ENCODE peak calls at places on chromosomes 7 and 10, in six cellular contexts. H is esophagus squamous epithelium, O is fibroblast of lung, U is upper lobe of left lung, D is H9, L is mesendoderm. N is an unnamed sample.

GRCh38 chr7:972670-973309 is 2.6 kb downstream of the COX19 start:
- DNase-seq in O (no peak), L (no peak), H (no peak), D (no peak), U (no peak), N (no peak)

GRCh38 chr7:43702974-43703373 is 26.3 kb downstream of the COA1 start:
- DNase-seq in U (no peak), L (no peak), D (no peak), O (no peak), H (no peak), N (no peak)

GRCh38 chr10:86970152-86970886 is 2.0 kb downstream of the ADIRF start:
- DNase-seq in D (peak; percentile 76), U (peak; percentile 91), H (no peak), O (peak; percentile 51), L (peak; percentile 62), N (no peak)

GRCh38 chr10:98577168-98577567 is 130.4 kb upstream of the HPS1 start:
- DNase-seq in D (no peak), O (no peak), H (no peak), L (no peak), U (no peak), N (no peak)

GRCh38 chr10:393346-393745 is 258.1 kb downstream of the ZMYND11 start:
- DNase-seq in L (no peak), O (no peak), U (no peak), H (no peak), D (no peak), N (no peak)

GRCh38 chr7:127904706-127905056 is 126.6 kb downstream of the LRRC4 start:
- DNase-seq in D (no peak), L (peak; percentile 47), O (no peak), U (no peak), H (no peak), N (no peak)

GRCh38 chr10:3825244-3825643 is 40.2 kb upstream of the KLF6 start:
- DNase-seq in O (peak; percentile 90), H (no peak), L (peak; percentile 98), D (no peak), U (no peak), N (no peak)

GRCh38 chr10:68601490-68602265 is 41.5 kb downstream of the TET1 start:
- DNase-seq in O (no peak), U (no peak), D (no peak), L (no peak), H (no peak), N (no peak)

GRCh38 chr10:24375510-24375909 is 166.6 kb downstream of the KIAA1217 start:
- DNase-seq in O (no peak), D (no peak), H (no peak), L (no peak), U (no peak), N (no peak)

GRCh38 chr10:97676770-97677581 is 10.1 kb downstream of the AVPI1 start:
- DNase-seq in U (no peak), O (peak; percentile 48), L (peak; percentile 69), D (peak; percentile 43), H (no peak), N (peak; percentile 9)

GRCh38 chr10:103463456-103463855 is 4.8 kb upstream of the CALHM1 start:
- DNase-seq in O (peak; percentile 9), D (no peak), H (no peak), U (no peak), L (no peak), N (no peak)

GRCh38 chr10:18473424-18474110 is 177.8 kb downstream of the NSUN6 start:
- DNase-seq in H (no peak), U (no peak), L (no peak), O (peak; percentile 56), D (no peak), N (no peak)

GRCh38 chr10:18005781-18006456 is 54.2 kb downstream of the SLC39A12 start:
- DNase-seq in U (no peak), D (no peak), H (no peak), O (peak; percentile 84), L (no peak), N (no peak)

GRCh38 chr7:30411897-30412296 is 66.7 kb downstream of the NOD1 start:
- DNase-seq in D (no peak), U (no peak), L (no peak), O (no peak), H (no peak), N (no peak)
- H3K27ac ChIP-seq in D (no peak overlapping the region), U (no peak overlapping the region), L (no peak overlapping the region), O (no peak overlapping the region), H (no peak overlapping the region), N (no peak overlapping the region)

DNA sequence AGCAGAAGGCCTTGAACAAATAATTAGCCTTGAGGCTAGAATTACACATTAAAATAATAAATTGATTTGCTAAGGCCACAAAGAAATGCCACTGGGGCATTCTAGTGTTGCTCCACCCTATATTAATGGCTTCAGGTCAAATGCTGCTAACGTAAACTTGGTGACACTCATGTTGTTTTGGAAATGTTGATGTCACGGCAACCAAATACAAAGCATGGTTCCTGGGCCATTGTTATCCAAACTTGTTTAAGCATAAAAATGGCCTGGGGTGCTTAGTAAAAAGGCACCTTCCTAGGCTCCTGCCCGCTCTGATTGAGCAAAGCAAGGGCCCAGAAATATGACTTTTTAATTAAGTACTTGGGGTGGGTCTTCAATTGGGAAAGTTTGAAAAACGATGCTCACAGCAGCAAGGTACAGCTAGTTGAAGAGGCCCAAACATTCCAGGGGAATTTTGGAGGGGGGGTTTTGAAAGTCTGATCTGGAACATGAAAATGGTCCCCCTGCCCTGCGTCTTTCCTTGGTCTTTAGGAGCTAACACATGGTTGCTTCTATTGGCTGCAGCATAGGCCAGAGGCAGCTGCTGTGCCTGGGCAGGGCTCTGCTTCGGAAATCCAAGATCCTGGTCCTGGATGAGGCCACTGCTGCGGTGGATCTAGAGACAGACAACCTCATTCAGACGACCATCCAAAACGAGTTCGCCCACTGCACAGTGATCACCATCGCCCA is 67.8 kb downstream of the ABCC2 start:
- DNase-seq in H (no peak), U (no peak), O (no peak), D (peak; percentile 70), L (peak; percentile 94), N (no peak)
- H3K27ac ChIP-seq in H (no peak overlapping the region), U (no peak overlapping the region), O (no peak overlapping the region), D (peak overlapping the region; percentile 1), L (no peak overlapping the region), N (no peak overlapping the region)

DNA sequence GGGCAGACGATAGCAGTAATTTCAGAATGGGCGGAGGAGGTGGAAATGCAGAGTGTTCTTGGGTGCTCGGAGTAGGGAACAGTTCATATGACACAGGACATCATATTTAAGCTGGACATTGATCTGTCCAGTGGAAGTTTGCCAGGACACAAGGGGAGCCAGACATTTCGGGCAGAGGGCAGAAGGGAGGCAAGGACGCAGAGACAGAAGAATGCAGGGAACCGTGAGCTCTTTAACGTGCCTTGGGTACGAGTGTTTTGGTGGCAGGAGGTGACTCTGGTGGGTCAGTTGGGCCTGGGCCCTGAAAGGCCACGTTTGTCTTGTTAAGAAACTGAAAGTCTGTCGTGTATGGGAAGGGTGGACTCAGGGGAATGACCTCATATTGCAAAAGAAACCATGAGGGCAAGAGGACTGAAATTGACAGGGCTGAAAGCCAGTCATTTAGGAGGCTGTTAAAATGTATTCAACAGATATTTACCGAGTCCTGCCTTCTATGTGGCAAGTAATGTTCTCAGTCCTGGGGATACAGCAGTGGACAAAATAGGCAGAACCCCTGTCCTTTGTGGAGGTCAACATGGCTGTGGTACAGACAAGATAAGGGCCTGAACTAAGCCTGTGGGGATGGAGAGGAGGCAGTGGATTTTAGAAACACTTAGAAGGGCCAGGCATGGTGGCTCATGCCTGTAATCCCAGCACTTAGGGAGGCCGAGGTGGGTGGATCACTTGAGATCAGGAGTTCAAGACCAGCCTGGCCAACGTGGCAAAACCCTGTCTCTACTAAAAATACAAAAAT is 2.2 kb downstream of the OPTN start:
- DNase-seq in U (no peak), D (no peak), O (peak; percentile 15), H (no peak), L (no peak), N (no peak)
- H3K27ac ChIP-seq in U (peak overlapping the region; percentile 96), D (no peak overlapping the region), O (peak overlapping the region; percentile 65), H (peak overlapping the region; percentile 98), L (no peak overlapping the region), N (peak overlapping the region; percentile 27)

GRCh38 chr7:44917465-44917864 is 32.1 kb upstream of the PURB start:
- DNase-seq in O (no peak), U (no peak), D (no peak), L (no peak), H (no peak), N (no peak)

GRCh38 chr7:44918029-44918428 is 32.7 kb upstream of the PURB start:
- DNase-seq in U (no peak), O (no peak), L (no peak), D (no peak), H (no peak), N (no peak)

GRCh38 chr7:44911911-44912310 is 26.6 kb upstream of the PURB start:
- DNase-seq in U (no peak), H (no peak), O (no peak), L (no peak), D (no peak), N (no peak)

GRCh38 chr7:44912775-44913347 is 27.5 kb upstream of the PURB start:
- DNase-seq in D (peak; percentile 45), O (no peak), H (no peak), U (no peak), L (peak; percentile 43), N (no peak)

GRCh38 chr7:44914992-44915607 is 29.8 kb upstream of the PURB start:
- DNase-seq in L (no peak), O (no peak), H (no peak), D (no peak), U (no peak), N (peak; percentile 5)
- H3K27ac ChIP-seq in L (no peak overlapping the region), O (no peak overlapping the region), H (no peak overlapping the region), D (no peak overlapping the region), U (no peak overlapping the region), N (peak overlapping the region; percentile 53)

GRCh38 chr7:22350466-22351328 is 6.3 kb downstream of the RAPGEF5 start:
- DNase-seq in D (no peak), U (no peak), H (no peak), O (peak; percentile 75), L (peak; percentile 73), N (no peak)
- H3K27ac ChIP-seq in D (no peak overlapping the region), U (peak overlapping the region; percentile 35), H (no peak overlapping the region), O (no peak overlapping the region), L (no peak overlapping the region), N (no peak overlapping the region)

GRCh38 chr10:59361659-59362183 is 628 bp downstream of the FAM13C start:
- DNase-seq in H (no peak), U (no peak), L (peak; percentile 41), D (no peak), O (peak; percentile 34), N (no peak)
- H3K27ac ChIP-seq in H (peak overlapping the region; percentile 91), U (peak overlapping the region; percentile 84), L (no peak overlapping the region), D (no peak overlapping the region), O (no peak overlapping the region), N (no peak overlapping the region)